ENCODE peak calls at places on chromosomes 13 and 19, in seven cellular contexts. O is RWPE1; U is Right ventricle myocardium superior; M is tibial artery; E is AG09319; K is stimulated activated CD8-positive, alpha-beta memory T cell treated with anti-CD3 and anti-CD28 coated beads, Interleukin-4, amount 100 ng/mL, for 48 hours; N is cardiac muscle cell. G is an unnamed sample.

GRCh38 chr19:17340302-17340870 is 3.0 kb downstream of the GTPBP3 start:
- DNase-seq in N (no peak), O (no peak), K (no peak), M (no peak), U (no peak), E (no peak), G (no peak)

GRCh38 chr19:12666305-12667048 is at the start of the genes MAN2B1 and WDR83:
- DNase-seq in K (peak), E (peak), O (peak), U (peak), M (peak), N (peak), G (peak)

GRCh38 chr13:46109451-46109850 is 4.6 kb upstream of the CPB2 start:
- DNase-seq in M (no peak), O (no peak), K (no peak), E (no peak), U (no peak), N (no peak), G (no peak)

GRCh38 chr19:21491161-21491560 is 14.2 kb upstream of the ZNF429 start:
- DNase-seq in O (no peak), K (no peak), N (no peak), M (no peak), U (no peak), E (no peak), G (no peak)

GRCh38 chr19:1482361-1483066 is 3.5 kb upstream of the C19orf25 start:
- DNase-seq in N (no peak), E (no peak), O (no peak), K (no peak), U (no peak), M (no peak), G (no peak)

GRCh38 chr19:48739835-48740704 is at the start of gene RASIP1:
- DNase-seq in U (peak), E (no peak), O (no peak), N (no peak), M (no peak), K (no peak), G (no peak)

GRCh38 chr13:59823495-59823894 is 340.2 kb downstream of the DIAPH3 start:
- DNase-seq in O (peak), N (no peak), U (no peak), M (no peak), E (no peak), K (no peak), G (peak)

GRCh38 chr13:74444161-74444571 is 310.0 kb upstream of the KLF12 start:
- DNase-seq in K (no peak), O (peak), M (no peak), U (no peak), N (no peak), E (no peak), G (peak)

GRCh38 chr19:903266-903797 is 9.7 kb downstream of the R3HDM4 start:
- DNase-seq in N (no peak), K (no peak), U (no peak), M (no peak), E (no peak), O (no peak), G (no peak)

GRCh38 chr19:40445945-40446784 is 2.0 kb upstream of the SERTAD3 start:
- DNase-seq in O (peak), N (no peak), K (no peak), U (no peak), E (no peak), M (no peak), G (no peak)

GRCh38 chr19:19750842-19751790 is 18.2 kb upstream of the ZNF14 start:
- DNase-seq in O (no peak), M (no peak), E (no peak), K (peak), U (no peak), N (no peak), G (no peak)

GRCh38 chr13:42626461-42626860 is 52.5 kb downstream of the TNFSF11 start:
- DNase-seq in M (no peak), N (no peak), U (no peak), E (no peak), K (no peak), O (peak), G (no peak)

GRCh38 chr19:50331187-50332013 is 2.2 kb upstream of the KCNC3 start:
- DNase-seq in K (peak), O (no peak), N (no peak), M (no peak), E (no peak), U (no peak), G (no peak)

GRCh38 chr19:47653856-47654255 is 44.9 kb downstream of the BICRA start:
- DNase-seq in E (no peak), K (no peak), N (no peak), O (no peak), M (no peak), U (peak), G (no peak)